ENCODE peak calls at places on chromosome X, in four cellular contexts. F is Panc1, C is GM23338, A is transverse colon. S is an unnamed sample.

GRCh38 chrX:136635235-136635634 is 12.7 kb upstream of the CD40LG start:
- DNase-seq in C (no peak), F (no peak), A (no peak), S (no peak)

GRCh38 chrX:42606591-42606990 is 171.4 kb downstream of the PPP1R2C start:
- DNase-seq in F (no peak), A (no peak), C (no peak), S (no peak)

GRCh38 chrX:101658661-101659477 is 781 bp downstream of the ARMCX2 start:
- DNase-seq in A (peak), F (no peak), C (peak), S (peak)

GRCh38 chrX:13268874-13269273 is 51.0 kb downstream of the ATXN3L start:
- DNase-seq in F (no peak), A (no peak), C (no peak), S (no peak)

GRCh38 chrX:154327026-154327820 is 31.6 kb downstream of the TKTL1 start:
- DNase-seq in C (no peak), F (no peak), A (peak), S (no peak)

GRCh38 chrX:108121291-108121690 is 29.7 kb downstream of the ATG4A start:
- DNase-seq in A (no peak), C (no peak), F (no peak), S (no peak)

GRCh38 chrX:103918584-103919335 is 43.7 kb upstream of the TMSB15B start:
- DNase-seq in A (peak), C (peak), F (no peak), S (no peak)

GRCh38 chrX:3712080-3712869 is 1.2 kb downstream of the PRKX start:
- DNase-seq in A (peak), C (peak), F (no peak), S (no peak)

GRCh38 chrX:76183289-76184057 is 10.6 kb downstream of the PBDC1 start:
- DNase-seq in C (no peak), A (no peak), F (no peak), S (no peak)

GRCh38 chrX:9471571-9471985 is 6.7 kb downstream of the TBL1X start:
- DNase-seq in A (no peak), F (no peak), C (no peak), S (no peak)

GRCh38 chrX:80423000-80423399 is 2.8 kb downstream of the TENT5D start:
- DNase-seq in A (no peak), C (no peak), F (no peak), S (peak)

GRCh38 chrX:9724711-9725110 is 40.9 kb downstream of the GPR143 start:
- DNase-seq in A (no peak), C (no peak), F (no peak), S (no peak)

GRCh38 chrX:20455001-20455400 is 188.3 kb upstream of the RPS6KA3 start:
- DNase-seq in F (no peak), C (no peak), A (no peak), S (no peak)

GRCh38 chrX:107654778-107655761 is 26.8 kb downstream of the PRPS1 start:
- DNase-seq in A (peak), C (peak), F (no peak), S (peak)

GRCh38 chrX:153953892-153954617 is 9.6 kb upstream of the RENBP start:
- DNase-seq in A (no peak), F (no peak), C (no peak), S (no peak)

GRCh38 chrX:47562615-47563243 is 1.7 kb downstream of the ARAF start:
- DNase-seq in F (no peak), A (no peak), C (peak), S (no peak)

GRCh38 chrX:140440891-140441290 is 64.0 kb downstream of the SOX3 start:
- DNase-seq in C (peak), F (no peak), A (no peak), S (no peak)

GRCh38 chrX:53196678-53197077 is 28.3 kb downstream of the KDM5C start:
- DNase-seq in A (no peak), C (no peak), F (no peak), S (no peak)

GRCh38 chrX:29231800-29232199 is 644.6 kb downstream of the IL1RAPL1 start:
- DNase-seq in C (peak), A (no peak), F (no peak), S (no peak)

GRCh38 chrX:54288277-54288676 is 69.6 kb downstream of the WNK3 start:
- DNase-seq in F (no peak), A (no peak), C (no peak), S (no peak)

GRCh38 chrX:82591421-82591820 is 916.7 kb upstream of the POU3F4 start:
- DNase-seq in F (no peak), A (no peak), C (no peak), S (no peak)

GRCh38 chrX:81003491-81004185 is 194.0 kb upstream of the BRWD3 start:
- DNase-seq in A (no peak), F (no peak), C (no peak), S (no peak)

GRCh38 chrX:12309040-12309732 is 170.9 kb downstream of the FRMPD4 start:
- DNase-seq in A (no peak), C (no peak), F (no peak), S (no peak)

GRCh38 chrX:1041051-1041450 is 171.4 kb downstream of the CRLF2 start:
- DNase-seq in C (no peak), A (no peak), F (no peak), S (no peak)

GRCh38 chrX:150410513-150410912 is 47.4 kb downstream of the MAMLD1 start:
- DNase-seq in C (no peak), F (no peak), A (no peak), S (no peak)

GRCh38 chrX:119638725-119639471 is 32.7 kb upstream of the NKRF start:
- DNase-seq in A (no peak), F (no peak), C (no peak), S (no peak)

GRCh38 chrX:107565916-107566602 is 62.3 kb upstream of the PRPS1 start:
- DNase-seq in A (no peak), C (peak), F (no peak), S (peak)

GRCh38 chrX:39258331-39258730 is 457.1 kb downstream of the MID1IP1 start:
- DNase-seq in F (no peak), A (no peak), C (no peak), S (peak)

GRCh38 chrX:109776432-109776831 is 43.4 kb upstream of the ACSL4 start:
- DNase-seq in A (no peak), F (no peak), C (no peak), S (no peak)

GRCh38 chrX:151359931-151360871 is 36.8 kb upstream of the VMA21 start:
- DNase-seq in A (no peak), C (peak), F (no peak), S (peak)

GRCh38 chrX:119853449-119853848 is 686 bp upstream of the UPF3B start:
- DNase-seq in C (peak), F (no peak), A (peak), S (no peak)

GRCh38 chrX:43970528-43970927 is 2.7 kb downstream of the NDP start:
- DNase-seq in A (no peak), C (no peak), F (no peak), S (no peak)
- TF ChIP-seq POLR2AphosphoS5 in A (no peak), C (no peak), F (no peak), S (no peak)

DNA sequence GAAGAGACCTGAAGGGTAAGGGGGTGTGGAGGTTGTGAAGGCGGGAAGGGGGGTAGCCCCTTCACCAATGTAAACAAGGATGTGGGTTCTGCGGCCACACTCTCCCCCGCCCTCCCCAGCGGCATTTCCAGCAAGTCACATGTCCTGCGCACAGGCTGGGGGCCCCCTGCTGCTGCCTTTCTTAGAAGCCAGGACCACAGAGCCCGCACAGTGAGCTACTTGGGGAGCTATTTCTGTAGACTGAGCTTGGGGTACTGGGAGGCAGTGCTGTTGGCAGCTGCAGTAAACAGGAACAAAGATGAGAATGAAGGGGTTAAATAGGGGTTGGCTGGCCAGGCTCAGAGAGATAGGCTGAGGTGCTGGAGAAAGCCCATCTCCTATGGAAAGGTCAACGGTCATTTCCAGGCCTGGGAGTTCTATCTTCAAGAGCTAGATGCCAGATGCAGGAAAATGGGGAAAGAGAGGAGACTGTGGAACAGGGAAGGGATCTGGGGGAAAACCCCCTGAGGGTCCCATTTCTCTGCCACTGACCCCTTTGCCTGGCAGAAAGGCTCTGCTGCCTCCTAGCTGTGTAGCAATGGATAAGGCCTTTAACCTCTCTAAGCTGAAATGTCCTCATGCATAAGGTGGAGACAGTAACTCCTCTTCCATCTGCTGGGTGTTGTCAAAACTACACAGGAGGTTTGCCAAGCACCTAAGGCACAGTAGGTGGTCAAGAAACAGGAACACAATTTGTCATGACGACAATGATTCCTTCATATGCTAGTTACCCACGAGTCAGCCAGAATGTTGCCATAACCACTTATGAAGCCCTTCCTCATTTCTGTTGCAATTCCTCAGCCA is 18.5 kb upstream of the PIM2 start:
- DNase-seq in A (peak), F (no peak), C (peak), S (peak)
- TF ChIP-seq POLR2AphosphoS5 in A (no peak), F (no peak), C (no peak), S (no peak)

DNA sequence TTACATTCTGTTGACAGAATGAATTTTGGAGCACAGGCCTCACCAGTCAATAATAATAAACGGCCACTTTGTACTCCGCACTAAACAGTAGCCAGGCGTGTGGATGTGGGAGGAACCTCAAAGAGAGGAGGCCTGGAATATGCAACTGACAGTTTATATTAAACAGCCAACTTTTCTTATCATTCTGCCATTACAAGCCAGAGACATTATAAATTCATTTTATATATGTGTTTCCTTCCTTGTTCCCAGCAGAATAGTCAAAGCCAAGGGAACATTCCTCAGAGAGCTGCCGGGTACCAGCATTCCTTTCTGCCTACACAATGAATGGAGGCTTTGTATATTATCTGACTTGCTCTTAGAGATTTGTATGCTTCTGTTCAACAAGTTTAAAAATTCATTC is 436.5 kb upstream of the FTHL17 start:
- DNase-seq in A (peak), F (no peak), C (peak), S (no peak)
- TF ChIP-seq POLR2AphosphoS5 in A (no peak), F (no peak), C (no peak), S (no peak)

GRCh38 chrX:135521405-135522131 is 1.1 kb downstream of the INTS6L start:
- DNase-seq in C (peak), A (peak), F (peak), S (peak)
- TF ChIP-seq POLR2AphosphoS5 in C (peak), A (peak), F (peak), S (peak)

DNA sequence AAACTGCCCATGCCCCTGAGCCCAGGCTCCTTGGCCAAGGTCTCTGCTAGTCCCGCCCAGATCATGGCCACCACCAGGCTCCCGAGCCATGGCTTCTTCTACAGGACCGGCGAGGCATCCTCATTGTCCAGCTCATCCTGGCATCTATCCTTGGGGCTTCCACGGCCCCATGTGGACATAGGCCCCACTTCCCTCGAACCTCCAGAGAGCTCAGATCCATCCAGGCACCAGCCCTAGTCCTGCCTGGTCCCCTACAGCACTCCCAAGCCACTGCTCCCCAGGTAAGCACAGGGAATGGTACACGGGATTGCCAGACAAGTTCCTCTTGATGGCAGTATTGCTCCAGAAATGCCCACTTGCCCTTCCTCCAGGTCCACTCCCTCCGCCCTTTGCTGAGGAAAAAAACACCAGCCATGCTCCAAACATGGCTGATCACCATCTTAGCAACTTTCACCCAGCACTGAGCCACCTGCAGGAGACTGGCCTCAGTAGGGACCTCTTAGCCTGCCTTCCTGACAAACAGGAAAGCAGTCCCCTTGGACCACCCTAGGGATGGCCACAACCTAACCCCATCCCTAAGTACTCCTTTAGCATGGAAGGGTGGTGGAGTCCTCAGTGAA is 272.1 kb upstream of the AGTR2 start:
- DNase-seq in F (no peak), A (peak), C (peak), S (peak)
- TF ChIP-seq POLR2AphosphoS5 in F (no peak), A (no peak), C (no peak), S (no peak)

GRCh38 chrX:15674514-15674898 is 9.9 kb upstream of the CLTRN start:
- DNase-seq in C (peak), F (no peak), A (peak), S (peak)
- TF ChIP-seq POLR2AphosphoS5 in C (no peak), F (no peak), A (no peak), S (peak)

GRCh38 chrX:124042042-124042441 is 80.5 kb downstream of the STAG2 start:
- DNase-seq in A (no peak), C (no peak), F (no peak), S (no peak)
- TF ChIP-seq POLR2AphosphoS5 in A (no peak), C (no peak), F (no peak), S (no peak)

DNA sequence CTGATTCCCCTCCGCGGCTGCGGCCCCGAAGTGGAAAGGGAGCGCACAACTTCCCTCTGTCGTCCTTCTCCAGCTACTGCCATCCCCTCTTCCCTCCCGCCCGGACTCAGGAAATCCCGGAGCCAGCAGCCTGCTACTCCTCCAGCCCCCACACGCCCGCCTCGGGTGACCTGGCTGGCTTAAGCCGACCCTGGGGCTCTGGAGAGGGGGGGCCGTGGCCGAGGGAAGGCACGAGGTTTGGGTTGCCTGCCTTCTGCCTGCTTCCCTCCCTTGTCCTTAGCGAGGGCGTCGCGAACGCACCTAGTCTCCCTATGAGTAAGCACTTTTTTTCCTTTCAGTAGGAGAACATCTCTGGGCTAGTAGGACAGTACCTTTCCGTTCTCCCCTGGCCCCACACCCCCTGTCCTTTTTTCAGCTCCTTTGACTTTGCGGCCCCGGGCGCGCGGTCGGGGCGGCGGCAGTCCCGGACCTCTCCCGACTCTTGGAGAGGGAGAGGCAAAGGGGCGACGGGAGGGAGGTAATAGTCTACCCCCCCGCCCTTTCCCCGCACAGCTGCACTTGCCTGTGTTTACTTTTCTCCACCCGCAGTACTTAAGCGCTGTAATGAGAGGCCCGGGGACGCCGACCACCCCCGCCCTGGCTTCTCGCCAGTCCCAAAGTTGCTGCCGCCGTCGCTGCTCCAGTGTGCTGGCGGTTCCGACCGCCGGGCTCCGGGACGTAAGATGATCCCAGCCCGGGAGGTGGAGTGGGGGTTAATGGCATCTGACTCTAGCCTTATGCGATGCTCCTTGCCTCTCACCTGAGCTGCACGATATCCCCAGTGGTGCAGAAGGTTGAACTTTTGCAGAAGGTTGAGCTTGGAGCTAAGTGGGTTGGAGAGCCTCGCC is 874 bp downstream of the PLS3 start:
- DNase-seq in F (no peak), A (peak), C (peak), S (no peak)
- TF ChIP-seq POLR2AphosphoS5 in F (no peak), A (no peak), C (no peak), S (no peak)